ENCODE peak calls at places on chromosomes 2 and 18, in ten cellular contexts. F is neural crest cell, A is choroid plexus epithelial cell, X is GM12865, B is WTC11, Z is type B pancreatic cell, N is endothelial cell, H is MCF 10A, I is fibroblast of the aortic adventitia, M is RWPE1. J is an unnamed sample.

GRCh38 chr2:181742908-181743722 is 62.8 kb upstream of the NEUROD1 start:
- DNase-seq in B (no peak), F (peak), X (peak), N (peak), M (peak), H (peak), A (peak), Z (no peak), I (peak), J (peak)

GRCh38 chr2:79861059-79861374 is 348.2 kb downstream of the CTNNA2 start:
- DNase-seq in M (no peak), I (no peak), B (no peak), Z (no peak), N (no peak), A (no peak), F (no peak), H (no peak), X (no peak), J (no peak)

GRCh38 chr2:72785517-72785916 is 40.3 kb downstream of the EXOC6B start:
- DNase-seq in B (no peak), I (no peak), H (no peak), F (no peak), X (no peak), Z (no peak), M (no peak), N (no peak), A (no peak), J (no peak)

GRCh38 chr2:219398721-219399333 is 11.1 kb upstream of the DNPEP start:
- DNase-seq in I (no peak), B (no peak), Z (no peak), A (peak), F (no peak), X (no peak), N (no peak), M (no peak), H (no peak), J (no peak)

GRCh38 chr2:156447761-156448160 is 11.6 kb downstream of the GPD2 start:
- DNase-seq in X (no peak), F (no peak), I (no peak), N (no peak), H (no peak), Z (no peak), M (no peak), A (no peak), B (no peak), J (no peak)

GRCh38 chr2:54635554-54636152 is 87.8 kb upstream of the EML6 start:
- DNase-seq in M (no peak), N (no peak), A (peak), H (no peak), F (no peak), B (no peak), Z (no peak), I (peak), X (no peak), J (no peak)

GRCh38 chr2:70935468-70936164 is at the start of gene ATP6V1B1:
- DNase-seq in B (peak), N (no peak), X (no peak), Z (peak), I (no peak), A (no peak), M (no peak), F (no peak), H (peak), J (no peak)

GRCh38 chr18:568731-569130 is 11.4 kb upstream of the CETN1 start:
- DNase-seq in A (no peak), I (no peak), F (no peak), X (no peak), H (no peak), Z (no peak), B (no peak), M (no peak), N (no peak), J (no peak)

GRCh38 chr2:34481542-34481941 is 882.4 kb upstream of the FAM98A start:
- DNase-seq in X (no peak), M (no peak), Z (no peak), A (no peak), H (no peak), B (no peak), N (no peak), F (no peak), I (no peak), J (no peak)

GRCh38 chr2:141900826-141901225 is 230.0 kb downstream of the LRP1B start:
- DNase-seq in B (no peak), F (no peak), I (no peak), Z (no peak), M (no peak), X (no peak), A (no peak), N (no peak), H (no peak), J (no peak)

GRCh38 chr2:102593516-102593915 is 25.8 kb upstream of the SLC9A2 start:
- DNase-seq in F (no peak), A (no peak), Z (no peak), X (no peak), H (no peak), M (no peak), B (no peak), N (no peak), I (no peak), J (no peak)

GRCh38 chr2:7572460-7572859 is 655.2 kb downstream of the RNF144A start:
- DNase-seq in X (no peak), A (no peak), I (no peak), M (no peak), H (no peak), B (no peak), F (no peak), Z (no peak), N (no peak), J (no peak)

GRCh38 chr2:176035013-176035691 is 33.1 kb upstream of the LNPK start:
- DNase-seq in H (no peak), I (no peak), B (no peak), M (no peak), F (no peak), N (no peak), X (no peak), Z (no peak), A (no peak), J (no peak)

GRCh38 chr2:55283083-55283482 is 14.1 kb upstream of the MTIF2 start:
- DNase-seq in I (no peak), B (no peak), M (no peak), F (no peak), H (no peak), N (no peak), X (no peak), A (no peak), Z (no peak), J (no peak)

GRCh38 chr2:149732730-149733290 is 145.2 kb upstream of the MMADHC start:
- DNase-seq in X (no peak), N (no peak), Z (no peak), A (no peak), H (no peak), I (no peak), M (no peak), B (no peak), F (no peak), J (no peak)

GRCh38 chr2:145807978-145808377 is 1288.1 kb upstream of the ZEB2 start:
- DNase-seq in N (no peak), M (no peak), F (no peak), I (peak), X (no peak), Z (no peak), B (no peak), H (no peak), A (peak), J (peak)

GRCh38 chr2:14422426-14422825 is 210.1 kb upstream of the LRATD1 start:
- DNase-seq in Z (no peak), I (no peak), B (no peak), M (no peak), H (no peak), X (no peak), F (no peak), A (no peak), N (no peak), J (no peak)

GRCh38 chr2:14424478-14425390 is 207.8 kb upstream of the LRATD1 start:
- DNase-seq in X (no peak), M (no peak), B (no peak), F (no peak), Z (no peak), A (no peak), H (no peak), I (no peak), N (no peak), J (peak)

GRCh38 chr2:14425869-14426268 is 206.6 kb upstream of the LRATD1 start:
- DNase-seq in N (no peak), B (no peak), F (no peak), X (no peak), A (no peak), Z (no peak), I (no peak), H (no peak), M (no peak), J (no peak)

GRCh38 chr2:14423145-14423906 is 209.2 kb upstream of the LRATD1 start:
- DNase-seq in B (no peak), N (no peak), I (no peak), Z (no peak), M (no peak), X (peak), H (no peak), F (no peak), A (no peak), J (no peak)

GRCh38 chr2:14427982-14428567 is 204.4 kb upstream of the LRATD1 start:
- DNase-seq in I (peak), N (no peak), H (peak), A (peak), Z (no peak), B (no peak), F (no peak), X (no peak), M (no peak), J (no peak)
- TF ChIP-seq CTCF in I (no peak), N (no peak), H (no peak), A (peak), Z (peak), B (no peak), F (no peak), X (no peak), M (no peak), J (no peak)

GRCh38 chr2:31387850-31388249 is 26.7 kb downstream of the XDH start:
- DNase-seq in A (no peak), B (no peak), N (no peak), M (no peak), X (no peak), I (no peak), F (no peak), H (no peak), Z (peak), J (no peak)
- TF ChIP-seq CTCF in A (no peak), B (no peak), N (no peak), M (no peak), X (no peak), I (no peak), F (no peak), H (no peak), Z (no peak), J (no peak)

DNA sequence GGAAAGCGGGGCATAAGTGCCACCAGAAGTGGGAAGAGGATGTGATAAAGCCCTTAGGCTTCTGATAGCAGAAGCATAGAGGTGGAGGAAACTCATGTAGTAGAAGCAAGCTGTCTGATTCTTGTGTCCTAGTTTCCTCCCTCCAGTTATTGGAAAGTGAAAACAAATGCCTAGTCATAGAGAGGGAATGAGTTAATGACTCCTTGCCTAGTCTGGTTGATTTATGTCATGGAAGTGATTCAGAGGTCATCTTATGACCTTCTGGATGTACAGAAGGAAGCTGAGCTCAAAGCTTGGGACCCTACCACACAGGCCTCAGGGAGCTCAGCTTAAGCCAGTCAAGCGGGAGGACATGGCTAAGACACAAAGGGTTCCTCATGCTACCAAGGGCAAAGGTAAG is 232.2 kb downstream of the THSD7B start:
- DNase-seq in X (no peak), N (no peak), B (no peak), F (no peak), Z (no peak), M (peak), H (peak), A (no peak), I (no peak), J (no peak)
- TF ChIP-seq CTCF in X (no peak), N (no peak), B (no peak), F (no peak), Z (no peak), M (no peak), H (no peak), A (no peak), I (no peak), J (no peak)

DNA sequence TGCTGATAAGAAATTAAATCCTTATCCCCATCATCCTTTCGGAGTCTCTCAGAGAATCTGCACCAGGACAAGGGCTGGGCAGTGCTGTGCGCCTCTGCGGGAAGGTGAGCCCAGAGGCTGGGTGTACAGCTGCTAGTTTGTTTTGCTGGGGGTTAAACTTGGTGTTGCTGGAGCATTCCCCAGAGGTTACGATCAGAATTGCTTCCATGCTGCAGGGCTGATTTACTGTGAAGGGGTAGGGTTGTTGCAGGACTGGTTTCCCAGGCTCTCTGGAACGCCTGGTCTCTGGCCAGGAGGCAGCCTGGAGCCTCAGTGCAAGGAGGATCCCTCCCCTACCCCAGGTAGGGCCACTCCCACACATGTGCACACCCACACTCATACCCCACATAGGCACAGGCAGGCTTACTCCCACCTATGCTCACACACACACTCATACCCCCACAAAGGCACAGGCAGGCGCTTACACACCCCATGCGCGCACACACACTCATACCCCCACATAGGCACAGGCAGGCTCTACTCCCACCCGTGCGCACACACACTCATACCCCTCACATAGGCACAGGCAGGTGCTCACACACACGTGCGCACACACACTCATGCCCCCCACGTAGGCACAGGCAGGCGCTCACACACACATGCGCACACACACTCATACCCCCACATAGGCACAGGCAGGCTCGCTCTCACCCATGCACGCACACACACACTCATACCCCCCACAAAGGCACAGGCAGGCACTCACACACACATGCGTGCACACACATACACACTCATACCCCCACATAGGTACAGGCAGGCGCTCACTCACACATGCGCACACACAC is 11.3 kb downstream of the CNNM4 start:
- DNase-seq in I (no peak), X (no peak), A (no peak), H (no peak), N (no peak), F (no peak), M (peak), B (no peak), Z (no peak), J (no peak)
- TF ChIP-seq CTCF in I (no peak), X (no peak), A (no peak), H (no peak), N (no peak), F (no peak), M (no peak), B (no peak), Z (no peak), J (no peak)

GRCh38 chr18:54950221-54950620 is 9.0 kb downstream of the CCDC68 start:
- DNase-seq in A (no peak), N (no peak), B (no peak), I (no peak), H (peak), Z (no peak), F (no peak), M (no peak), X (no peak), J (no peak)
- TF ChIP-seq CTCF in A (no peak), N (no peak), B (no peak), I (no peak), H (peak), Z (no peak), F (no peak), M (no peak), X (peak), J (no peak)

GRCh38 chr18:30597202-30597601 is 445.3 kb downstream of the DSC3 start:
- DNase-seq in I (no peak), M (no peak), B (no peak), H (no peak), X (no peak), Z (no peak), N (no peak), F (no peak), A (no peak), J (no peak)

GRCh38 chr18:30601541-30601940 is 441.0 kb downstream of the DSC3 start:
- DNase-seq in N (no peak), F (no peak), A (no peak), Z (no peak), H (no peak), I (no peak), B (no peak), M (no peak), X (no peak), J (no peak)
- TF ChIP-seq CTCF in N (no peak), F (no peak), A (no peak), Z (no peak), H (no peak), I (no peak), B (no peak), M (no peak), X (no peak), J (no peak)

DNA sequence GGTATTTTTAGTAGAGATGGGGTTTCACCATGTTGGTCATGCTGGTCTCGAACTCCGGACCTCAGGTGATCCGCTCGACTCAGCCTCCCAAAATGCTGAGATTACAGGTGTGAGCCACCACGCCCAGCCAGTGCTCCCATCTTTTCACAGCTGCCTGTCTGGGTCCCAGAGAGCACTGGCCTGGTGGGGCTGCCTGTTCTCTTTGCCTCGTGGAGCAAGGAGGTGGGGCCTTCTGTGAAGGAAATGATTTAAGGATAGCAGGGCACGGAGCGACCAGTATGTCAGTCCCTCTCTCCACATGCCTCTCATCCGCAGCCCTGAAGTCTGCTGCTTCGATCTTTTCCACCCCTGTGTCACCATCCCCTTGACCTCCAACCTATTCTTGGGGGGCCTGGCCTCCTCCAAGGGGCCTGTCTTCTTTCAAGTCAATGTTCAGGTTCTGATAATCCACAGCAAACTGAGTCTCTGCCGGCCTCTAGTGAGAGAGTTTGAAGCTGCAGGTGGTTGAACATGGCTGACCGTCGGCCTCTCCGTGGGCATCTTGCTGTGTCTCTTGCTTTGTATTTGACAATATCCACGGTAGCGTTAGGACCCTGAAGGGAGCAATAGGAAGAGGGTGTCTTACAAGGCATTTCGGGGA is 28.2 kb upstream of the GIGYF2 start:
- DNase-seq in X (peak), N (peak), H (peak), Z (no peak), M (no peak), A (peak), I (peak), F (peak), B (peak), J (no peak)
- TF ChIP-seq CTCF in X (peak), N (no peak), H (no peak), Z (peak), M (no peak), A (peak), I (peak), F (peak), B (no peak), J (no peak)

GRCh38 chr18:57859314-57859713 is 56.2 kb upstream of the ATP8B1 start:
- DNase-seq in M (peak), B (peak), N (no peak), X (peak), F (no peak), I (no peak), Z (no peak), A (peak), H (peak), J (peak)
- TF ChIP-seq CTCF in M (no peak), B (peak), N (peak), X (peak), F (peak), I (peak), Z (peak), A (peak), H (peak), J (peak)

DNA sequence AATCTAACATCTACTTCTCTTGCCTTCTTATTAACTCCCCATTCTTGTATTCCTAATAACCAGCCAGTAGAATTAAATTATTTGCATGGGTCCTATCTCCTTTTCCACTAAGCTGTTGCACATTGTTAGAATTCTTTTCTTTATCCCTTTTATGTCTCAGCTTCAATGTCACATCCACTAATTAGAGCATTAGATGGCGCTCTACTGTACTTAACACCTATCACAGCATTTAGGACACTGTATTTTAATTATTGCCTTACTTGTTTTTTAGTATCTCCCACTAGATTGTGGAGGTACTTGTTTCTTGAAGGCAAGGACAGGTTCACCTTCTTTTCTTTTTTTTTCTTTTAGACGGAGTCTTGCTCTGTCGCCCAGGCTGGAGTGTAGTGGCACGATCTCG is 3.8 kb downstream of the LIPT1 start:
- DNase-seq in F (no peak), H (no peak), Z (no peak), N (no peak), A (no peak), B (no peak), X (no peak), M (no peak), I (no peak), J (no peak)
- TF ChIP-seq CTCF in F (no peak), H (no peak), Z (no peak), N (no peak), A (no peak), B (no peak), X (no peak), M (no peak), I (no peak), J (no peak)